ENCODE peak calls at places on chromosomes 3 and 15, in four cellular contexts. Z is stimulated activated CD4-positive, alpha-beta T cell treated with anti-CD3 and anti-CD28 coated beads, Interleukin-4, amount 100 ng/mL, for 48 hours; R is fibroblast of pulmonary artery; S is endothelial cell. A is an unnamed sample.

GRCh38 chr15:51678081-51678480 is 3.2 kb upstream of the SCG3 start:
- DNase-seq in S (no peak), R (no peak), Z (no peak), A (no peak)

GRCh38 chr3:145266368-145266767 is 894.6 kb downstream of the PLOD2 start:
- DNase-seq in S (no peak), Z (no peak), R (no peak), A (no peak)

GRCh38 chr15:71131601-71132357 is 16.5 kb downstream of the THSD4 start:
- DNase-seq in R (no peak), S (no peak), Z (no peak), A (no peak)

GRCh38 chr3:144272715-144273114 is 301.1 kb downstream of the DIPK2A start:
- DNase-seq in Z (no peak), R (no peak), S (no peak), A (no peak)

GRCh38 chr3:176855901-176856486 is 341.3 kb downstream of the TBL1XR1 start:
- DNase-seq in S (no peak), R (no peak), Z (no peak), A (no peak)

GRCh38 chr15:100595964-100596363 is 6.0 kb downstream of the LINS1 start:
- DNase-seq in Z (no peak), R (no peak), S (no peak), A (no peak)

GRCh38 chr15:47184405-47185221 is 532.7 kb upstream of the SEMA6D start:
- DNase-seq in R (peak), S (peak), Z (no peak), A (peak)

GRCh38 chr3:71450985-71451560 is 132.5 kb downstream of the FOXP1 start:
- DNase-seq in Z (no peak), R (no peak), S (no peak), A (no peak)

GRCh38 chr15:82892541-82892940 is 60.0 kb downstream of the HOMER2 start:
- DNase-seq in Z (no peak), S (no peak), R (no peak), A (no peak)

GRCh38 chr3:137134431-137134830 is 176.6 kb downstream of the IL20RB start:
- DNase-seq in S (no peak), R (no peak), Z (no peak), A (no peak)

GRCh38 chr3:197854596-197855343 is 63.7 kb downstream of the LRCH3 start:
- DNase-seq in S (peak), R (peak), Z (no peak), A (no peak)

GRCh38 chr15:92079047-92079446 is 225.5 kb downstream of the SLCO3A1 start:
- DNase-seq in S (no peak), R (peak), Z (peak), A (no peak)

GRCh38 chr15:80825361-80826030 is 46.3 kb downstream of the CEMIP start:
- DNase-seq in R (no peak), Z (no peak), S (no peak), A (no peak)

GRCh38 chr15:22902981-22903380 is 64.5 kb downstream of the NIPA2 start:
- DNase-seq in S (no peak), R (no peak), Z (no peak), A (no peak)

GRCh38 chr3:13045245-13045903 is 27.9 kb downstream of the IQSEC1 start:
- DNase-seq in Z (no peak), S (no peak), R (no peak), A (no peak)

GRCh38 chr3:71395927-71396695 is 187.4 kb downstream of the FOXP1 start:
- DNase-seq in Z (no peak), S (no peak), R (peak), A (no peak)

GRCh38 chr3:141485578-141486415 is 1.0 kb upstream of the RASA2 start:
- DNase-seq in Z (no peak), R (peak), S (no peak), A (no peak)